ENCODE peak calls at places on chromosomes 4 and X, in five cellular contexts. N, O, M, E and J are unnamed samples.

GRCh38 chrX:47230136-47230868 is 2.5 kb upstream of the USP11 start:
- DNase-seq in N (no peak), O (no peak), M (no peak), E (no peak), J (no peak)

GRCh38 chr4:152168960-152169616 is 366.8 kb downstream of the FBXW7 start:
- DNase-seq in N (no peak), O (no peak), M (no peak), E (no peak), J (no peak)

GRCh38 chr4:95085118-95085833 is 327.5 kb downstream of the BMPR1B start:
- DNase-seq in N (no peak), O (no peak), M (no peak), E (no peak), J (peak)

GRCh38 chr4:184819786-184820185 is 6.0 kb downstream of the ACSL1 start:
- DNase-seq in N (no peak), O (no peak), M (no peak), E (no peak), J (no peak)

GRCh38 chr4:140344621-140345020 is 28.8 kb upstream of the SCOC start:
- DNase-seq in N (no peak), O (no peak), M (no peak), E (no peak), J (peak)

GRCh38 chr4:177332119-177332518 is 22.4 kb downstream of the NEIL3 start:
- DNase-seq in N (no peak), O (no peak), M (no peak), E (no peak), J (no peak)

GRCh38 chrX:119647552-119648420 is 41.6 kb upstream of the NKRF start:
- DNase-seq in N (no peak), O (no peak), M (no peak), E (no peak), J (no peak)

GRCh38 chr4:83536649-83537352 is 893 bp downstream of the GPAT3 start:
- DNase-seq in N (no peak), O (no peak), M (no peak), E (no peak), J (no peak)

GRCh38 chr4:90799895-90800294 is 672.7 kb downstream of the CCSER1 start:
- DNase-seq in N (no peak), O (no peak), M (no peak), E (no peak), J (no peak)

GRCh38 chrX:123173833-123174232 is 10.2 kb upstream of the GRIA3 start:
- DNase-seq in N (no peak), O (no peak), M (no peak), E (no peak), J (no peak)
- TF ChIP-seq CTCF in N (peak), O (no peak), M (no peak), E (no peak), J (no peak)

GRCh38 chr4:101345596-101346311 is 1.6 kb downstream of the PPP3CA start:
- DNase-seq in N (peak), O (peak), M (peak), E (peak), J (peak)
- TF ChIP-seq CTCF in N (no peak), O (peak), M (no peak), E (no peak), J (no peak)

DNA sequence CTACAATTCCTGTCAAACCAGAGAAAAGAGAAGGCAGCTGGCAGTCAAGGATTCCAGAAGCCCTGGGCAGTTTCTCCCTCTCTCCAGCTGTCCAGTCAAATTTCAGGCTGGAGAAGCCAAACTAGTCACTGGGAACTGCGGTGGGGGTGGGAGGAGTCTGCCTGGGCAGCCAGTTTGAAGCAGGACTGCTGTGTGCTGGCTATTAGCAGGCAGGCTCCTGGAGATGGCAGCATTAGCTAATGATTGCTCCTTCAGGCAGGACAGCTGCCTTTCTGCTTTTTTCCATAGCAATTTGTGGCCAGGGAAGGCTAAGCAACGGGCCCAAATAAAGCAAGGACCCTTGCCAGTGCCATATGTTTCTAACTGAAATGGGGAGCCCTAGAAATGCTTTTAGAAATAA is 44.7 kb upstream of the FGF13 start:
- DNase-seq in N (no peak), O (peak), M (no peak), E (no peak), J (peak)
- TF ChIP-seq CTCF in N (no peak), O (peak), M (no peak), E (no peak), J (no peak)

GRCh38 chr4:66956426-66956825 is 588.9 kb downstream of the CENPC start:
- DNase-seq in N (no peak), O (no peak), M (no peak), E (no peak), J (no peak)

GRCh38 chr4:66959207-66959606 is 586.1 kb downstream of the CENPC start:
- DNase-seq in N (no peak), O (no peak), M (no peak), E (no peak), J (no peak)

GRCh38 chr4:66955784-66956183 is 589.5 kb downstream of the CENPC start:
- DNase-seq in N (no peak), O (no peak), M (no peak), E (no peak), J (no peak)

GRCh38 chr4:66956852-66957251 is 588.5 kb downstream of the CENPC start:
- DNase-seq in N (no peak), O (no peak), M (no peak), E (no peak), J (no peak)
- TF ChIP-seq CTCF in N (no peak), O (no peak), M (no peak), E (no peak), J (no peak)

GRCh38 chr4:156154978-156155377 is 201.3 kb upstream of the CTSO start:
- DNase-seq in N (no peak), O (no peak), M (no peak), E (no peak), J (no peak)
- TF ChIP-seq CTCF in N (no peak), O (peak), M (no peak), E (no peak), J (no peak)

GRCh38 chrX:129510331-129510730 is 13.0 kb downstream of the SMARCA1 start:
- DNase-seq in N (no peak), O (no peak), M (no peak), E (no peak), J (no peak)

GRCh38 chrX:129512409-129512808 is 10.9 kb downstream of the SMARCA1 start:
- DNase-seq in N (no peak), O (no peak), M (no peak), E (no peak), J (no peak)

GRCh38 chrX:129516402-129516801 is 6.9 kb downstream of the SMARCA1 start:
- DNase-seq in N (no peak), O (no peak), M (no peak), E (no peak), J (no peak)

GRCh38 chrX:129511689-129512088 is 11.6 kb downstream of the SMARCA1 start:
- DNase-seq in N (no peak), O (no peak), M (no peak), E (no peak), J (no peak)
- TF ChIP-seq CTCF in N (no peak), O (no peak), M (no peak), E (no peak), J (no peak)

GRCh38 chr4:174522183-174523002 is at the start of gene HPGD:
- DNase-seq in N (no peak), O (no peak), M (peak), E (peak), J (peak)
- TF ChIP-seq CTCF in N (no peak), O (no peak), M (no peak), E (no peak), J (no peak)